ENCODE peak calls at places on chromosomes 1 and 21, in eight cellular contexts. W is mucosa of descending colon; U is activated CD4-positive, alpha-beta T cell treated with anti-CD3 and anti-CD28 coated beads for 36 hours; M is NCI-H345; Y is AG09319; R is right atrium auricular region; G is upper lobe of right lung; T is KBM-7. P is an unnamed sample.

GRCh38 chr1:67674260-67675011 is 10.6 kb upstream of the GADD45A start:
- DNase-seq in M (peak), W (no peak), Y (no peak), R (peak), T (peak), G (no peak), U (peak), P (peak)

GRCh38 chr1:98493469-98493868 is 168.1 kb upstream of the SNX7 start:
- DNase-seq in W (no peak), T (no peak), M (no peak), G (no peak), Y (no peak), R (no peak), U (no peak), P (no peak)

GRCh38 chr1:69947837-69948236 is 257.5 kb downstream of the LRRC40 start:
- DNase-seq in T (no peak), U (no peak), G (no peak), R (no peak), Y (no peak), W (no peak), M (no peak), P (no peak)

GRCh38 chr1:225631041-225631663 is 21.8 kb downstream of the ENAH start:
- DNase-seq in M (no peak), U (no peak), W (no peak), Y (no peak), R (no peak), G (no peak), T (no peak), P (no peak)

GRCh38 chr1:59703918-59704378 is 110.8 kb upstream of the HOOK1 start:
- DNase-seq in M (no peak), U (no peak), W (no peak), T (no peak), G (no peak), Y (no peak), R (no peak), P (no peak)

GRCh38 chr1:11537854-11538591 is 59.1 kb downstream of the DISP3 start:
- DNase-seq in W (no peak), U (no peak), T (no peak), M (no peak), Y (no peak), R (no peak), G (no peak), P (no peak)

GRCh38 chr1:160522622-160523345 is at the start of gene SLAMF6:
- DNase-seq in R (no peak), T (peak), M (peak), W (no peak), Y (no peak), U (peak), G (no peak), P (no peak)

GRCh38 chr1:42379794-42380616 is 587 bp upstream of the RIMKLA start:
- DNase-seq in G (no peak), U (peak), R (no peak), T (peak), M (peak), W (no peak), Y (no peak), P (peak)

GRCh38 chr21:21165063-21165645 is 166.9 kb downstream of the NCAM2 start:
- DNase-seq in Y (peak), M (no peak), G (no peak), R (no peak), T (no peak), U (no peak), W (no peak), P (no peak)

GRCh38 chr1:39508266-39508665 is 16.8 kb downstream of the BMP8A start:
- DNase-seq in G (no peak), M (no peak), Y (no peak), T (no peak), R (no peak), W (no peak), U (no peak), P (no peak)

GRCh38 chr1:1920057-1920607 is 1.1 kb upstream of the TMEM52 start:
- DNase-seq in T (no peak), G (no peak), W (peak), Y (no peak), M (no peak), U (no peak), R (no peak), P (no peak)

GRCh38 chr21:40386301-40386911 is 460.6 kb downstream of the DSCAM start:
- DNase-seq in G (peak), Y (no peak), U (peak), M (peak), R (peak), W (peak), T (peak), P (peak)

GRCh38 chr1:27542463-27543273 is 52.7 kb upstream of the WASF2 start:
- DNase-seq in T (peak), Y (no peak), R (peak), M (no peak), U (peak), G (no peak), W (peak), P (no peak)

GRCh38 chr1:90973897-90974798 is 47.7 kb downstream of the ZNF644 start:
- DNase-seq in T (peak), G (no peak), M (no peak), R (no peak), Y (no peak), W (no peak), U (no peak), P (no peak)

GRCh38 chr1:60970081-60970509 is 112.3 kb upstream of the NFIA start:
- DNase-seq in G (no peak), U (no peak), Y (no peak), R (no peak), T (no peak), W (no peak), M (peak), P (peak)

GRCh38 chr1:8259498-8260290 is 58.2 kb upstream of the SLC45A1 start:
- DNase-seq in G (peak), M (peak), R (no peak), Y (no peak), W (no peak), T (no peak), U (no peak), P (no peak)

GRCh38 chr1:27862671-27863551 is 9.4 kb upstream of the THEMIS2 start:
- DNase-seq in T (peak), R (peak), U (no peak), M (no peak), G (peak), Y (peak), W (peak), P (no peak)

GRCh38 chr21:39020751-39021474 is 162.3 kb downstream of the PSMG1 start:
- DNase-seq in M (no peak), T (peak), W (peak), R (no peak), G (peak), Y (no peak), U (no peak), P (no peak)

GRCh38 chr1:28517649-28517999 is 11.8 kb downstream of the RCC1 start:
- DNase-seq in M (no peak), U (peak), W (no peak), R (no peak), G (no peak), Y (no peak), T (no peak), P (no peak)

GRCh38 chr1:245099401-245099800 is 55.4 kb upstream of the KIF26B start:
- DNase-seq in W (no peak), U (no peak), R (no peak), G (peak), T (no peak), Y (no peak), M (no peak), P (no peak)

GRCh38 chr1:174159253-174160108 is at the start of gene RABGAP1L:
- DNase-seq in U (peak), G (peak), T (peak), Y (peak), M (peak), R (peak), W (peak), P (peak)

GRCh38 chr1:156488566-156489165 is 11.9 kb downstream of the MEF2D start:
- DNase-seq in R (no peak), U (peak), W (no peak), Y (no peak), G (no peak), M (no peak), T (no peak), P (no peak)

GRCh38 chr1:15206418-15207030 is 40.5 kb upstream of the FHAD1 start:
- DNase-seq in U (no peak), G (peak), M (no peak), R (no peak), T (no peak), Y (no peak), W (no peak), P (no peak)

GRCh38 chr1:23456226-23456625 is 27.8 kb downstream of the ASAP3 start:
- DNase-seq in W (no peak), G (no peak), M (no peak), Y (no peak), U (no peak), T (no peak), R (no peak), P (no peak)